ENCODE peak calls at places on chromosomes 4 and X, in eight cellular contexts. T is CD4-positive, CD25-positive, alpha-beta regulatory T cell; D is gastrocnemius medialis; E is LNCaP clone FGC; W is IMR-90; O is Karpas-422; K is psoas muscle; H is GM06990. L is an unnamed sample.

GRCh38 chrX:39726810-39727209 is 370.9 kb downstream of the BCOR start:
- DNase-seq in T (no peak), D (peak; percentile 16), E (no peak), W (peak; percentile 58), O (no peak), K (no peak), H (no peak), L (no peak)

GRCh38 chr4:155802573-155802972 is 43.8 kb downstream of the GUCY1B1 start:
- DNase-seq in T (no peak), D (no peak), E (no peak), W (peak; percentile 58), O (no peak), K (no peak), H (no peak), L (no peak)

GRCh38 chrX:76109654-76110053 is 63.2 kb upstream of the PBDC1 start:
- DNase-seq in T (no peak), D (no peak), E (no peak), W (no peak), O (no peak), K (no peak), H (no peak), L (no peak)

GRCh38 chrX:65273152-65273551 is 261.4 kb downstream of the LAS1L start:
- DNase-seq in T (no peak), D (no peak), E (no peak), W (no peak), O (no peak), K (no peak), H (no peak), L (no peak)

GRCh38 chrX:48466696-48467095 is 3.4 kb downstream of the SLC38A5 start:
- DNase-seq in T (no peak), D (no peak), E (no peak), W (no peak), O (peak; percentile 44), K (no peak), H (no peak), L (no peak)

GRCh38 chr4:128973384-128973783 is 120.0 kb downstream of the SCLT1 start:
- DNase-seq in T (no peak), D (no peak), E (no peak), W (no peak), O (no peak), K (no peak), H (no peak), L (no peak)

GRCh38 chrX:130296743-130297142 is 28.0 kb upstream of the ZNF280C start:
- DNase-seq in T (no peak), D (no peak), E (no peak), W (peak; percentile 6), O (no peak), K (no peak), H (no peak), L (no peak)

GRCh38 chrX:55008571-55009358 is 8.6 kb downstream of the APEX2 start:
- DNase-seq in T (no peak), D (peak; percentile 65), E (no peak), W (peak; percentile 4), O (no peak), K (peak; percentile 39), H (no peak), L (no peak)

GRCh38 chr4:140367738-140368137 is 5.7 kb upstream of the SCOC start:
- DNase-seq in T (no peak), D (no peak), E (no peak), W (peak; percentile 58), O (no peak), K (no peak), H (no peak), L (no peak)

GRCh38 chr4:186979966-186980745 is 256.5 kb upstream of the FAT1 start:
- DNase-seq in T (no peak), D (no peak), E (no peak), W (peak; percentile 66), O (peak; percentile 42), K (no peak), H (no peak), L (no peak)

GRCh38 chr4:107060388-107060787 is 24.3 kb upstream of the DKK2 start:
- DNase-seq in T (no peak), D (no peak), E (no peak), W (no peak), O (no peak), K (no peak), H (no peak), L (no peak)

GRCh38 chr4:170979736-170980135 is 833.5 kb upstream of the GALNTL6 start:
- DNase-seq in T (no peak), D (no peak), E (no peak), W (no peak), O (no peak), K (no peak), H (no peak), L (no peak)

GRCh38 chr4:825969-826330 is at the start of gene CPLX1:
- DNase-seq in T (peak; percentile 16), D (no peak), E (no peak), W (no peak), O (no peak), K (peak; percentile 17), H (no peak), L (no peak)

GRCh38 chr4:3711183-3712111 is 54.7 kb upstream of the ADRA2C start:
- DNase-seq in T (no peak), D (no peak), E (no peak), W (no peak), O (no peak), K (no peak), H (no peak), L (no peak)

GRCh38 chr4:165106518-165106917 is 6.1 kb downstream of the TMEM192 start:
- DNase-seq in T (no peak), D (no peak), E (no peak), W (no peak), O (no peak), K (no peak), H (no peak), L (no peak)

GRCh38 chrX:10074241-10074941 is 82.4 kb upstream of the CLCN4 start:
- DNase-seq in T (no peak), D (no peak), E (no peak), W (no peak), O (no peak), K (no peak), H (no peak), L (no peak)

GRCh38 chrX:574355-574754 is 56.2 kb upstream of the SHOX start:
- DNase-seq in T (no peak), D (no peak), E (no peak), W (no peak), O (no peak), K (no peak), H (no peak), L (no peak)

GRCh38 chr4:138645289-138645688 is 370.3 kb upstream of the NOCT start:
- DNase-seq in T (no peak), D (no peak), E (no peak), W (no peak), O (no peak), K (no peak), H (no peak), L (no peak)

GRCh38 chr4:138644322-138644721 is 371.3 kb upstream of the NOCT start:
- DNase-seq in T (no peak), D (no peak), E (no peak), W (no peak), O (no peak), K (no peak), H (no peak), L (no peak)

GRCh38 chr4:138647433-138647832 is 368.1 kb upstream of the NOCT start:
- DNase-seq in T (no peak), D (no peak), E (no peak), W (no peak), O (no peak), K (no peak), H (no peak), L (peak; percentile 28)

GRCh38 chr4:138646383-138646782 is 369.2 kb upstream of the NOCT start:
- DNase-seq in T (no peak), D (no peak), E (no peak), W (no peak), O (no peak), K (no peak), H (no peak), L (no peak)

GRCh38 chr4:138643827-138644226 is 371.8 kb upstream of the NOCT start:
- DNase-seq in T (no peak), D (no peak), E (no peak), W (peak; percentile 7), O (no peak), K (no peak), H (no peak), L (no peak)
- H3K4me3 ChIP-seq in T (no peak overlapping the region), D (no peak overlapping the region), E (no peak overlapping the region), W (no peak overlapping the region), O (no peak overlapping the region), K (no peak overlapping the region), H (no peak overlapping the region), L (no peak overlapping the region)

GRCh38 chr4:2363951-2364653 is 54.3 kb downstream of the ZFYVE28 start:
- DNase-seq in T (no peak), D (no peak), E (no peak), W (no peak), O (no peak), K (no peak), H (no peak), L (no peak)
- H3K4me3 ChIP-seq in T (peak overlapping the region; percentile 48), D (peak overlapping the region; percentile 45), E (no peak overlapping the region), W (peak overlapping the region; percentile 40), O (no peak overlapping the region), K (peak overlapping the region; percentile 56), H (no peak overlapping the region), L (no peak overlapping the region)

GRCh38 chr4:119030536-119030890 is 105.1 kb upstream of the MYOZ2 start:
- DNase-seq in T (no peak), D (no peak), E (no peak), W (no peak), O (no peak), K (no peak), H (no peak), L (no peak)
- H3K4me3 ChIP-seq in T (no peak overlapping the region), D (peak overlapping the region; percentile 73), E (no peak overlapping the region), W (no peak overlapping the region), O (no peak overlapping the region), K (peak overlapping the region; percentile 77), H (no peak overlapping the region), L (no peak overlapping the region)

GRCh38 chr4:7506119-7506518 is 71.4 kb upstream of the PSAPL1 start:
- DNase-seq in T (no peak), D (no peak), E (no peak), W (no peak), O (no peak), K (no peak), H (no peak), L (no peak)

GRCh38 chr4:7503597-7503996 is 68.9 kb upstream of the PSAPL1 start:
- DNase-seq in T (no peak), D (no peak), E (no peak), W (no peak), O (no peak), K (no peak), H (no peak), L (no peak)

GRCh38 chr4:7506572-7506971 is 71.8 kb upstream of the PSAPL1 start:
- DNase-seq in T (no peak), D (no peak), E (no peak), W (no peak), O (no peak), K (no peak), H (no peak), L (no peak)

GRCh38 chr4:7507381-7507780 is 72.7 kb upstream of the PSAPL1 start:
- DNase-seq in T (no peak), D (no peak), E (no peak), W (no peak), O (no peak), K (no peak), H (no peak), L (no peak)

GRCh38 chr4:7505116-7505900 is 70.6 kb upstream of the PSAPL1 start:
- DNase-seq in T (no peak), D (no peak), E (no peak), W (no peak), O (no peak), K (no peak), H (no peak), L (no peak)
- H3K4me3 ChIP-seq in T (no peak overlapping the region), D (no peak overlapping the region), E (no peak overlapping the region), W (no peak overlapping the region), O (no peak overlapping the region), K (no peak overlapping the region), H (no peak overlapping the region), L (no peak overlapping the region)

GRCh38 chr4:8158710-8159521 is at the start of gene ABLIM2:
- DNase-seq in T (peak; percentile 98), D (peak; percentile 99), E (peak; percentile 90), W (peak; percentile 96), O (peak; percentile 96), K (peak; percentile 98), H (peak; percentile 100), L (peak; percentile 98)
- H3K4me3 ChIP-seq in T (peak within 1 kb of the TSS; percentile 71), D (peak within 1 kb of the TSS; percentile 84), E (peak within 1 kb of the TSS; percentile 95), W (peak within 1 kb of the TSS; percentile 83), O (peak within 1 kb of the TSS; percentile 64), K (peak within 1 kb of the TSS; percentile 87), H (peak within 1 kb of the TSS; percentile 79), L (peak within 1 kb of the TSS; percentile 72)